ENCODE peak calls at places on chromosomes 12 and 14, in five cellular contexts. Q is endothelial cell of umbilical vein, U is NB4, D is heart left ventricle, F is A549. J is an unnamed sample.

GRCh38 chr14:20455355-20456300 is 602 bp downstream of the APEX1 start:
- DNase-seq in Q (no peak), U (peak), D (no peak), F (no peak), J (no peak)

GRCh38 chr12:45219621-45220020 is 3.7 kb downstream of the ANO6 start:
- DNase-seq in Q (no peak), U (peak), D (no peak), F (no peak), J (no peak)

GRCh38 chr12:53045646-53046045 is 4.2 kb upstream of the TNS2 start:
- DNase-seq in Q (no peak), U (no peak), D (peak), F (no peak), J (no peak)

GRCh38 chr12:105041186-105041585 is 43.1 kb downstream of the ALDH1L2 start:
- DNase-seq in Q (no peak), U (no peak), D (no peak), F (no peak), J (no peak)

GRCh38 chr14:75422169-75422568 is 5.7 kb upstream of the JDP2 start:
- DNase-seq in Q (no peak), U (no peak), D (no peak), F (peak), J (no peak)

GRCh38 chr14:89720076-89720687 is 234.3 kb downstream of the EFCAB11 start:
- DNase-seq in Q (no peak), U (peak), D (no peak), F (no peak), J (no peak)

GRCh38 chr12:56684745-56685369 is 3.2 kb downstream of the PTGES3 start:
- DNase-seq in Q (peak), U (peak), D (no peak), F (peak), J (no peak)

GRCh38 chr12:48063530-48063929 is 42.3 kb downstream of the SENP1 start:
- DNase-seq in Q (no peak), U (no peak), D (no peak), F (no peak), J (no peak)

GRCh38 chr14:92443741-92444140 is 69.8 kb upstream of the RIN3 start:
- DNase-seq in Q (no peak), U (no peak), D (no peak), F (no peak), J (no peak)

GRCh38 chr12:104740668-104741067 is 217.4 kb downstream of the SLC41A2 start:
- DNase-seq in Q (no peak), U (peak), D (no peak), F (no peak), J (peak)

GRCh38 chr14:55354500-55354899 is 57.1 kb downstream of the ATG14 start:
- DNase-seq in Q (peak), U (peak), D (peak), F (peak), J (peak)

GRCh38 chr14:67396381-67396965 is 15.5 kb downstream of the PLEK2 start:
- DNase-seq in Q (no peak), U (no peak), D (no peak), F (no peak), J (no peak)

GRCh38 chr14:63454863-63455622 is 88.1 kb downstream of the PPP2R5E start:
- DNase-seq in Q (no peak), U (peak), D (peak), F (no peak), J (no peak)

GRCh38 chr12:132309162-132310086 is 20.0 kb downstream of the GALNT9 start:
- DNase-seq in Q (no peak), U (no peak), D (no peak), F (no peak), J (no peak)

GRCh38 chr14:104016873-104017650 is 68.4 kb upstream of the ASPG start:
- DNase-seq in Q (no peak), U (peak), D (no peak), F (no peak), J (no peak)

GRCh38 chr14:39946796-39947195 is 514.6 kb upstream of the FBXO33 start:
- DNase-seq in Q (no peak), U (no peak), D (no peak), F (peak), J (no peak)

GRCh38 chr14:74569826-74570591 is 42.0 kb downstream of the LTBP2 start:
- DNase-seq in Q (peak), U (no peak), D (peak), F (no peak), J (no peak)

GRCh38 chr12:122395319-122395718 is 27.1 kb downstream of the CLIP1 start:
- DNase-seq in Q (peak), U (no peak), D (no peak), F (peak), J (no peak)

DNA sequence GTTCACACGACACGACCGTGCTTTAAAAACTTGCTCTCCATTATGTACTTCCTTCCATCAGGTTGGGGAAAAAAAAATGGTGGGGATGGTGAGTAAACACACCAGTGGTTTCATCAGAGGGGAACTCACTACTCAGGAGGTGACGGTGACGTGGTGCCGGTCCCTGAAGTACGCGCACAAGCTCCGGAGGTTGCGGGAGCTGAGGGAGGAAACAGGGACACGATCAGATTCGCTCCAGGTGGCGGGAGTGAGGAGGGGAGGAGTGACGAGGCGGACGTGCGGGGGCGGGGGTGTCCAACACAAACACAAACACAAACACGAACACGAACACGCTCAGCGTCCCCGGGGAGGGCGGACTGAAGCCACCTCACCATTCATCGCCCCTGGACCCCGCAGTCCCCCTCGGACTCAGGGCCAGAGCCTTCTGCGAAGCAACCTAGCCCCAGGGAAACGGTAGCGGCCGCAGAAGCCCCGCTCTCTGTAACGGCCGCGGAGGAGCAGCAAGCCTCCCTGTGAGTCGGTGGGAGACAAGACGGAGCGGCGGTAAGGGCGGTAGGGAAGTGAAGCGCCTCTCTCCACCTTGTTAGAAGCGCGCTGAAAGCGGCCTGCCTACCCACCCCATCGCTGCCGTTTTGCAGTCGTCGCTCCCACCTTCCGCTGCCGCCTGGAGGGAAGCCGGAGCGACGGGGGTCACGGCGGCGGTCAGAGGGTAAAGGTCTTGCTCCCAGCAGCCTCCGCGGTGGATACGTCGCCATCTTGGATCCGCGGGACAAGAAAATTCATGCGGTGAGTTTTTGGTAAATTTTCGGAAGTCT is at the start of gene CNOT2:
- DNase-seq in Q (peak), U (peak), D (peak), F (peak), J (peak)
- TF ChIP-seq POLR2A in Q (peak), U (peak), D (peak), F (peak), J (no peak)

DNA sequence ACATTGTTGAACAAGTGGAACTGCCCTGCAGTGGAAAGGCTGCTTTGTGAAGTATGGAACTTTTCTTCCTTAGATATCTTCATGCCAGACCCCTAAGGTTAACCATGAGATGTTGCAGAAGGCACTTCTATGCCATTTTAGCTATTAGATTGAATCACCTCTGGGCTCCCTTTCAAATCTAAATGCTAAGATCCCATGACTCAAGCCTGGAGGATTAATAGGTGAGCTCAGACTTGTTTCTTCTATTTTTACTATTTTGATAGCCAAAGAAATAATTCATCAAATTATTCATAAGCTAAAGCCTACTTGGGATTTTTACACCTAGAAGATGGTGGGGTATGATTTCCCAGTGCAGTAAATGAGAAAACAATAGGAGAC is 64.3 kb downstream of the DAD1 start:
- DNase-seq in Q (no peak), U (no peak), D (no peak), F (no peak), J (no peak)
- H3K4me3 ChIP-seq in Q (no peak), U (no peak), D (no peak), F (no peak), J (no peak)

DNA sequence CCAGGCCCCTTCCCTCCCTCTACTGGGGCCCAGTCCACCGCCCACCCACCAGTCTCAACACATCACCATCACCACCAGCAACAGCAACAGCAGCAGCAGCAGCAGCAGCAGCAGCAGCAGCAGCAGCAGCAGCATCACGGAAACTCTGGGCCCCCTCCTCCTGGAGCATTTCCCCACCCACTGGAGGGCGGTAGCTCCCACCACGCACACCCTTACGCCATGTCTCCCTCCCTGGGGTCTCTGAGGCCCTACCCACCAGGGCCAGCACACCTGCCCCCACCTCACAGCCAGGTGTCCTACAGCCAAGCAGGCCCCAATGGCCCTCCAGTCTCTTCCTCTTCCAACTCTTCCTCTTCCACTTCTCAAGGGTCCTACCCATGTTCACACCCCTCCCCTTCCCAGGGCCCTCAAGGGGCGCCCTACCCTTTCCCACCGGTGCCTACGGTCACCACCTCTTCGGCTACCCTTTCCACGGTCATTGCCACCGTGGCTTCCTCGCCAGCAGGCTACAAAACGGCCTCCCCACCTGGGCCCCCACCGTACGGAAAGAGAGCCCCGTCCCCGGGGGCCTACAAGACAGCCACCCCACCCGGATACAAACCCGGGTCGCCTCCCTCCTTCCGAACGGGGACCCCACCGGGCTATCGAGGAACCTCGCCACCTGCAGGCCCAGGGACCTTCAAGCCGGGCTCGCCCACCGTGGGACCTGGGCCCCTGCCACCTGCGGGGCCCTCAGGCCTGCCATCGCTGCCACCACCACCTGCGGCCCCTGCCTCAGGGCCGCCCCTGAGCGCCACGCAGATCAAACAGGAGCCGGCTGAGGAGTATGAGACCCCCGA is 6.8 kb upstream of the RNU7-1 start:
- DNase-seq in Q (no peak), U (peak), D (no peak), F (no peak), J (peak)
- TF ChIP-seq POLR2A in Q (no peak), U (peak), D (no peak), F (no peak), J (no peak)

GRCh38 chr14:70646705-70647104 is 5.0 kb downstream of the TTC9 start:
- DNase-seq in Q (no peak), U (no peak), D (no peak), F (no peak), J (no peak)
- H3K4me3 ChIP-seq in Q (no peak), U (no peak), D (no peak), F (no peak), J (no peak)

GRCh38 chr12:108724890-108725151 is 6.5 kb downstream of the CORO1C start:
- DNase-seq in Q (no peak), U (no peak), D (no peak), F (no peak), J (no peak)
- TF ChIP-seq POLR2A in Q (peak), U (no peak), D (no peak), F (no peak), J (no peak)

DNA sequence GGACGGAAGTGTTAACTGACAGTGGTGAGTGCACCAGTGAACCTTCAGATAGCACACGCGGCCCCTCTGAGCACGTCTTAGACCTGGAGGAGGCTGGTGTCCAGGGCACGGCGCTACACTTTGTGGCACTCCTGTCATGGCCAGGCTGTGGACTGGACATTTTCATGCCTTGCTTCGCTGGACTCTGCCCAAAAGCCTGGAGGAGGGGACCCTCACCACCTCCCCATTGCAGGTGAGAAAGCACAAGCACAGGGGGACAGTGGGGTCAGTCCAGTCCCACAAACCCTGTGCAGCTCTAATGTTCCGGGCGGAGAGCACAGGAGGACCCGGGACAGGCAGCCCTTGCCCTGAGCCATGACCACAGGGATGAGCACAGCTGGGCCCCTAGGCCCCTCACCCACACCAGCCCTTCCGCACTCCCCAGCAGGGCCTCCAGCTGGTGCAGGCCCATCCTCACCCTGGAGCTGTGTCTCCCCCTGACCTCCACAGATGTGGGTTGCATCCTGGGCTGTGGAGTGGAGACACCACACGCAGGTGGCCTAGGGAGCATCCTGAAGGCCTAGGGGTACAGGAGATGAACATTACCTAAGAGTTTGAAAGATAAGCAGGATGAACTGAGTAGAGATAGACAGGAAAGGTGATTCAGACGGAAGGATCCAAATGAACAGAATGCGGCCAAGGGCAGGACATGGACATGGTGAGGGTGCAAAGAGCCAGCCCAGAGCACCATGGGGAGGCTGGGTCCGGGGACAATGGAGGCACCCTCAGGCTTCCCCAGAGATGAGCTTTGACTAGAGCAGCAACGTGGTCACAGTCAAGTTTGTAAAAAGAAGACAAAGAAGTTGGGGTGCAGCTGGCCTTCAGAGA is 132.8 kb downstream of the BCL11B start:
- DNase-seq in Q (no peak), U (no peak), D (no peak), F (no peak), J (peak)
- H3K4me3 ChIP-seq in Q (no peak), U (no peak), D (no peak), F (no peak), J (no peak)

J was measured in lower leg skin.